ENCODE peak calls at places on chromosomes 1 and 21, in five cellular contexts. W is suprapubic skin; J is right lobe of liver; H is CD8-positive, alpha-beta memory T cell; S is neuronal stem cell. R is an unnamed sample. For H3K36me3, the result is how much of the 10 kb centered on the place peaks cover.

GRCh38 chr1:25568834-25569598 is 25.6 kb downstream of the LDLRAP1 start:
- DNase-seq in W (no peak), J (no peak), H (no peak), S (no peak), R (peak)

GRCh38 chr1:178908358-178908757 is 37.5 kb upstream of the ANGPTL1 start:
- DNase-seq in W (no peak), J (no peak), H (no peak), S (no peak), R (no peak)

GRCh38 chr1:20611652-20612051 is 21.6 kb upstream of the PINK1 start:
- DNase-seq in W (no peak), J (no peak), H (no peak), S (no peak), R (no peak)

GRCh38 chr1:178625695-178626094 is 99.3 kb upstream of the RALGPS2 start:
- DNase-seq in W (no peak), J (no peak), H (no peak), S (no peak), R (no peak)

GRCh38 chr21:43283136-43283924 is 114.5 kb downstream of the CRYAA start:
- DNase-seq in W (no peak), J (no peak), H (no peak), S (no peak), R (no peak)

GRCh38 chr1:19354531-19354981 is 42.4 kb downstream of the SLC66A1 start:
- DNase-seq in W (no peak), J (no peak), H (no peak), S (no peak), R (no peak)

GRCh38 chr1:166902279-166902678 is 26.2 kb upstream of the TADA1 start:
- DNase-seq in W (no peak), J (no peak), H (no peak), S (no peak), R (peak)

GRCh38 chr1:87329051-87329755 is 523 bp downstream of the LMO4 start:
- DNase-seq in W (peak), J (peak), H (peak), S (no peak), R (peak)

GRCh38 chr1:36703526-36704208 is 221.0 kb upstream of the CSF3R start:
- DNase-seq in W (no peak), J (peak), H (no peak), S (peak), R (peak)

GRCh38 chr21:16377857-16378256 is 648.1 kb downstream of the USP25 start:
- DNase-seq in W (no peak), J (no peak), H (no peak), S (no peak), R (no peak)

GRCh38 chr1:94607398-94607797 is 65.8 kb upstream of the F3 start:
- DNase-seq in W (no peak), J (no peak), H (no peak), S (no peak), R (no peak)

GRCh38 chr1:194929376-194929775 is 1678.9 kb downstream of the KCNT2 start:
- DNase-seq in W (no peak), J (no peak), H (no peak), S (no peak), R (no peak)

GRCh38 chr1:193355179-193355578 is 168.8 kb upstream of the B3GALT2 start:
- DNase-seq in W (no peak), J (no peak), H (no peak), S (no peak), R (no peak)

GRCh38 chr21:30340714-30341573 is 3.5 kb upstream of the KRTAP27-1 start:
- DNase-seq in W (no peak), J (no peak), H (no peak), S (peak), R (peak)

GRCh38 chr1:39381839-39382238 is 109.6 kb upstream of the BMP8A start:
- DNase-seq in W (no peak), J (no peak), H (no peak), S (no peak), R (no peak)

GRCh38 chr1:39387452-39387851 is 104.0 kb upstream of the BMP8A start:
- DNase-seq in W (no peak), J (no peak), H (no peak), S (no peak), R (peak)

GRCh38 chr1:39391741-39392679 is 99.4 kb upstream of the BMP8A start:
- DNase-seq in W (no peak), J (peak), H (no peak), S (no peak), R (peak)

GRCh38 chr1:39385067-39385988 is 106.1 kb upstream of the BMP8A start:
- DNase-seq in W (no peak), J (no peak), H (no peak), S (no peak), R (no peak)

GRCh38 chr1:39386997-39387396 is 104.4 kb upstream of the BMP8A start:
- DNase-seq in W (no peak), J (peak), H (no peak), S (no peak), R (no peak)
- H3K36me3 ChIP-seq in W (half or more), J (under half), H (under half), S (under half), R (half or more)

GRCh38 chr1:222068101-222068500 is 326.2 kb upstream of the DUSP10 start:
- DNase-seq in W (no peak), J (no peak), H (no peak), S (no peak), R (no peak)
- H3K36me3 ChIP-seq in W (under half), J (under half), H (under half), S (under half), R (under half)

GRCh38 chr1:230250676-230251075 is 175.5 kb downstream of the PGBD5 start:
- DNase-seq in W (no peak), J (no peak), H (no peak), S (no peak), R (no peak)
- H3K36me3 ChIP-seq in W (half or more), J (under half), H (under half), S (under half), R (under half)

DNA sequence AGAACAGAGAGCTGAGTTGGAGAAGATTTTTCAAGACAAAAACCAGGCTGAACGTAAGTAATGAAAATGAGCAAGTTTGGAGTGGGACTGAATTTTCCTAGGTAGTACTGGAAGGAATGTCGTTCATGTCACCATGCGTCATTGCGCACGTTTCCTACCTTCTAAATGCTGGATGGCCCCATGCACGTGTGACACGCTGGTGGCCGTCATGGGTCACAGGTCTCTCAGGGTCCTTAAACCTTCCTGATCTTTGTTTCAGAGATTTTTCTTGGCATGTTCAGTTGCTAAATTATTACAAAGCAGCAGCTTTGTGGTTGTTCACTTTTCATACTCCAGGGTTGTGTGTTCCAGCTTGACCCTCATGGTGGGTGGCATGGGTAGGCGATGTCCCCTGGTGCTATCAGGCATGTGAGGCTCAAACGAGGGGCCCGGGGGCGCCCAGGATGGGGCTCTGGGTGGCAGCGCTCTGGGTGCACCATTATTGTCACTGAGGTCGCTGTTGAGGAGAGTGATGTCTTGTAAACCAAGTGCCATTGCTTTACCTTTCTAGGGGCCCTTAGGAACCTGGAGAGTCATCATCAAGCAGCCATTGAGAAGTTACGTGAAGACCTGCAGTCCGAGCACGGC is 25.3 kb downstream of the PCNT start:
- DNase-seq in W (no peak), J (no peak), H (no peak), S (no peak), R (no peak)
- H3K36me3 ChIP-seq in W (half or more), J (half or more), H (under half), S (half or more), R (half or more)

R was measured in SJSA1.